ENCODE peak calls at places on chromosome 1, in ten cellular contexts. A, F, H, I, E, N, X, Z, R and M are unnamed samples.

GRCh38 chr1:168469690-168470089 is 74.1 kb downstream of the XCL2 start:
- DNase-seq in A (peak), F (peak), H (peak), I (no peak), E (peak), N (peak), X (no peak), Z (no peak), R (peak), M (no peak)

GRCh38 chr1:32351859-32352745 is 10.2 kb downstream of the FAM229A start:
- DNase-seq in A (peak), F (peak), H (peak), I (peak), E (peak), N (no peak), X (no peak), Z (peak), R (no peak), M (no peak)

GRCh38 chr1:179879797-179880196 is 2.2 kb upstream of the TOR1AIP2 start:
- DNase-seq in A (no peak), F (no peak), H (no peak), I (no peak), E (no peak), N (no peak), X (no peak), Z (no peak), R (no peak), M (no peak)

GRCh38 chr1:152426731-152427130 is 12.7 kb upstream of the CRNN start:
- DNase-seq in A (no peak), F (no peak), H (no peak), I (no peak), E (no peak), N (no peak), X (no peak), Z (no peak), R (no peak), M (no peak)

GRCh38 chr1:18554597-18554996 is 73.9 kb downstream of the KLHDC7A start:
- DNase-seq in A (no peak), F (no peak), H (no peak), I (no peak), E (no peak), N (no peak), X (no peak), Z (no peak), R (no peak), M (no peak)

GRCh38 chr1:240658312-240658975 is 46.5 kb upstream of the GREM2 start:
- DNase-seq in A (no peak), F (no peak), H (no peak), I (no peak), E (no peak), N (no peak), X (no peak), Z (no peak), R (no peak), M (no peak)

GRCh38 chr1:246139745-246140182 is 367.3 kb downstream of the SMYD3 start:
- DNase-seq in A (no peak), F (no peak), H (no peak), I (no peak), E (no peak), N (peak), X (no peak), Z (peak), R (no peak), M (peak)

GRCh38 chr1:220045356-220046051 is 801 bp downstream of the EPRS1 start:
- DNase-seq in A (no peak), F (peak), H (no peak), I (no peak), E (no peak), N (no peak), X (no peak), Z (peak), R (no peak), M (no peak)

GRCh38 chr1:168135982-168136708 is 585 bp downstream of the GPR161 start:
- DNase-seq in A (no peak), F (peak), H (no peak), I (peak), E (peak), N (no peak), X (no peak), Z (peak), R (no peak), M (no peak)

GRCh38 chr1:33640114-33640660 is 167.7 kb downstream of the ZSCAN20 start:
- DNase-seq in A (no peak), F (no peak), H (no peak), I (no peak), E (no peak), N (no peak), X (no peak), Z (no peak), R (no peak), M (no peak)

GRCh38 chr1:93958351-93959101 is 49.3 kb upstream of the GCLM start:
- DNase-seq in A (no peak), F (no peak), H (no peak), I (no peak), E (no peak), N (no peak), X (no peak), Z (no peak), R (no peak), M (no peak)

GRCh38 chr1:156608981-156609380 is 7.7 kb upstream of the GPATCH4 start:
- DNase-seq in A (no peak), F (peak), H (no peak), I (peak), E (no peak), N (no peak), X (no peak), Z (peak), R (no peak), M (no peak)

GRCh38 chr1:99869304-99869703 is 19.1 kb downstream of the AGL start:
- DNase-seq in A (no peak), F (no peak), H (no peak), I (no peak), E (no peak), N (no peak), X (no peak), Z (no peak), R (no peak), M (no peak)

GRCh38 chr1:41612953-41613352 is 128.5 kb upstream of the EDN2 start:
- DNase-seq in A (no peak), F (no peak), H (no peak), I (no peak), E (no peak), N (no peak), X (no peak), Z (no peak), R (no peak), M (no peak)

GRCh38 chr1:215081566-215082531 is 688 bp upstream of the KCNK2 start:
- DNase-seq in A (no peak), F (peak), H (no peak), I (no peak), E (no peak), N (no peak), X (peak), Z (no peak), R (no peak), M (no peak)

GRCh38 chr1:232547938-232548484 is 81.9 kb downstream of the SIPA1L2 start:
- DNase-seq in A (no peak), F (no peak), H (no peak), I (no peak), E (no peak), N (no peak), X (no peak), Z (no peak), R (no peak), M (no peak)

GRCh38 chr1:180309338-180309737 is 79.3 kb downstream of the LHX4 start:
- DNase-seq in A (no peak), F (peak), H (no peak), I (no peak), E (no peak), N (no peak), X (no peak), Z (peak), R (no peak), M (peak)

GRCh38 chr1:205782627-205783470 is 7.6 kb upstream of the RAB29 start:
- DNase-seq in A (no peak), F (no peak), H (no peak), I (no peak), E (no peak), N (no peak), X (no peak), Z (no peak), R (no peak), M (no peak)

GRCh38 chr1:35449334-35450008 is 107.7 kb downstream of the KIAA0319L start:
- DNase-seq in A (no peak), F (peak), H (no peak), I (no peak), E (no peak), N (peak), X (no peak), Z (no peak), R (no peak), M (peak)

GRCh38 chr1:13513063-13513884 is 529 bp downstream of the LRRC38 start:
- DNase-seq in A (no peak), F (no peak), H (no peak), I (peak), E (no peak), N (no peak), X (no peak), Z (no peak), R (no peak), M (no peak)

GRCh38 chr1:93567255-93567918 is 114.2 kb downstream of the BCAR3 start:
- DNase-seq in A (no peak), F (peak), H (peak), I (no peak), E (no peak), N (peak), X (no peak), Z (peak), R (no peak), M (no peak)

GRCh38 chr1:42886046-42886739 is 39.8 kb downstream of the ZNF691 start:
- DNase-seq in A (no peak), F (no peak), H (no peak), I (no peak), E (no peak), N (no peak), X (no peak), Z (no peak), R (no peak), M (no peak)

GRCh38 chr1:181458419-181458818 is 24.9 kb upstream of the CACNA1E start:
- DNase-seq in A (no peak), F (no peak), H (no peak), I (no peak), E (no peak), N (no peak), X (no peak), Z (no peak), R (no peak), M (no peak)

GRCh38 chr1:3717715-3718601 is 34.3 kb upstream of the CCDC27 start:
- DNase-seq in A (no peak), F (peak), H (no peak), I (peak), E (no peak), N (no peak), X (peak), Z (no peak), R (no peak), M (no peak)

GRCh38 chr1:98403981-98404380 is 257.5 kb upstream of the SNX7 start:
- DNase-seq in A (no peak), F (no peak), H (no peak), I (no peak), E (no peak), N (no peak), X (no peak), Z (no peak), R (no peak), M (no peak)

GRCh38 chr1:36728846-36729245 is 246.1 kb upstream of the CSF3R start:
- DNase-seq in A (no peak), F (no peak), H (no peak), I (no peak), E (no peak), N (no peak), X (no peak), Z (no peak), R (no peak), M (no peak)

GRCh38 chr1:190474587-190475305 is 2.9 kb downstream of the BRINP3 start:
- DNase-seq in A (no peak), F (peak), H (no peak), I (peak), E (no peak), N (no peak), X (no peak), Z (no peak), R (no peak), M (no peak)
- H3K4me3 ChIP-seq in A (peak), F (peak), H (no peak), I (peak), E (no peak), N (no peak), X (peak), Z (peak), R (no peak), M (peak)

GRCh38 chr1:183495420-183495819 is 23.1 kb downstream of the SMG7 start:
- DNase-seq in A (no peak), F (no peak), H (no peak), I (no peak), E (no peak), N (no peak), X (no peak), Z (no peak), R (no peak), M (no peak)
- H3K4me3 ChIP-seq in A (no peak), F (no peak), H (no peak), I (no peak), E (no peak), N (no peak), X (no peak), Z (no peak), R (no peak), M (no peak)

GRCh38 chr1:27418326-27418761 is 25.9 kb downstream of the GPR3 start:
- DNase-seq in A (peak), F (peak), H (peak), I (peak), E (peak), N (peak), X (no peak), Z (peak), R (peak), M (peak)
- H3K4me3 ChIP-seq in A (no peak), F (no peak), H (no peak), I (no peak), E (no peak), N (no peak), X (no peak), Z (no peak), R (no peak), M (no peak)

GRCh38 chr1:96580920-96581319 is 140.7 kb upstream of the PTBP2 start:
- DNase-seq in A (no peak), F (no peak), H (no peak), I (peak), E (no peak), N (no peak), X (no peak), Z (no peak), R (no peak), M (no peak)
- H3K4me3 ChIP-seq in A (no peak), F (no peak), H (no peak), I (no peak), E (no peak), N (no peak), X (no peak), Z (no peak), R (no peak), M (no peak)

DNA sequence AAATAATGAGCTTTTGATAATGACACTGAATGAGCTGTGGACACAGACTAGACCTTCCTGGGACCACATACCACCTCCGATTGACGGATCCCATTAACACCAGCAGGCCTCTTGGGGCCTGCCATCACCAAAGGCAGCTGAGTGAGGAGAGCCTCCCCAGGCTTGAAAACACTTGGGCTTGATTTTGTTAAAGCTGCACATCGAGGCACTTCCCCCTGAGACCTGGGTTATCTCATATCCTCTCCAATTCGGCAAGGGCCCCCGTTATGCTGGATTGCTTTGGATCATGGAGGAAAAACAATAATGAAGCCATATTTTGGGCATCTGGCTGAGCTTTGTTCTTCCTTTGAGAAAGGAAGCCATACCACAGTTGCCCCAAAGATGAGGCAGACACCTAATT is 143.0 kb downstream of the AJAP1 start:
- DNase-seq in A (no peak), F (no peak), H (no peak), I (no peak), E (no peak), N (no peak), X (no peak), Z (no peak), R (no peak), M (no peak)
- H3K4me3 ChIP-seq in A (no peak), F (no peak), H (no peak), I (no peak), E (no peak), N (no peak), X (no peak), Z (no peak), R (no peak), M (no peak)

DNA sequence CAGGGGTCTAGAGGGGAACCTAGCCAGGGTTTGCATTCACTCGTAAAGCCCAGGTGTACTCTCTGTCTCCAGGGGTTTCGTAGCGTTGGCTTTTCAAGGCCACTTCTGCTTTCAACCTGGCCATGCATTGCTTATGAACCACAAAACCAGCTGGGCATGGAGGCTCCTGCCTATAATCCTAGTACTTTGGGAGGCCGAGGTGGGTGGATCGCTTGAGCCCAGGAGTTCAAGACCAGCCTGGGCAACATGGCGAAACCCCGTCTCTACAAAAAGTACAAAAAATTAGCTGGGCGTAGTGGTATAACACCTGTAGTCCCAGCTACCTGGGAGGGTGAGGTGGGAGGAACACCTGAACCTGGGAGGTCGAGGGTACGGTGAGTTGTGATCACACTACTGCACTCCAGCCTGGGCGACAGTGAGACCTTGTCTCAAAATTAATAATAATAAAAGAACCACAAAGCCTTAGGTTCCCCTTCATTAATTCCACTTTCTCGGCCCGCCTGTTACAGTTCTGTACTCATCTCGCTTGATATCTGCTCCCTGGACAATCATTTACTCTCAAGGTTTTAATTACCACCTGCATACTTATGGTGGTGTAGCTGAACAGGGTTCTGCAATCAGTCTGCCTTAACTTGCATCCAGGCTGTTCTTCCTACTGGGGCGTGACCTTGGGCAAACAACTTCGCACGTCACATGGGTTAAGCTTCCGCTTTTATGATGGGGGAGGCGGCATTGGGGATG is 6.1 kb downstream of the SLC16A4 start:
- DNase-seq in A (no peak), F (peak), H (no peak), I (no peak), E (no peak), N (no peak), X (no peak), Z (no peak), R (no peak), M (no peak)
- H3K4me3 ChIP-seq in A (no peak), F (no peak), H (no peak), I (no peak), E (no peak), N (no peak), X (no peak), Z (no peak), R (no peak), M (no peak)

DNA sequence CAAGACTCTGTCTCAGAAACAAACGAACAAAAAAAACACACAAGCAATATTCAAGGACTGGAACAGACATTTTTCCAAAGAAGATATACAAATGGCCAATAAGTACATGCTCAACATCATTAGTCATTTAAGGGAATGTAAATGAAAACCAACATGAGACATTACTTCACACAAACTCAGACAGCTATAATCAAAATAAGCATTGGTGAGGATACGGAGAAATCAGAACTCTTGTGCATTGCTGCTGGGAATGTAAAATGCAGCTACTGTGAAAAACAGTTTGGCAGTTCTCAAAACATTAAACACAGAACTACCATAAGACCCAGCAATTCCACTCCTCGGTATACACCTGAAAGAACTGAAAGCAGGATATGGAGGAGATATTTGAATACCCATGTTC is 15.4 kb downstream of the NOL9 start:
- DNase-seq in A (no peak), F (no peak), H (no peak), I (no peak), E (no peak), N (no peak), X (no peak), Z (no peak), R (no peak), M (no peak)
- H3K4me3 ChIP-seq in A (no peak), F (no peak), H (no peak), I (no peak), E (no peak), N (no peak), X (no peak), Z (no peak), R (no peak), M (no peak)

GRCh38 chr1:65425697-65426096 is 5.2 kb downstream of the LEPR start:
- DNase-seq in A (no peak), F (no peak), H (no peak), I (no peak), E (no peak), N (no peak), X (no peak), Z (peak), R (no peak), M (peak)

GRCh38 chr1:65421341-65422174 is 1.1 kb downstream of the LEPR start:
- DNase-seq in A (peak), F (no peak), H (no peak), I (no peak), E (no peak), N (no peak), X (no peak), Z (no peak), R (no peak), M (no peak)

GRCh38 chr1:65422241-65423203 is 2.1 kb downstream of the LEPR start:
- DNase-seq in A (no peak), F (no peak), H (no peak), I (no peak), E (no peak), N (no peak), X (no peak), Z (peak), R (no peak), M (no peak)

GRCh38 chr1:65420590-65421340 is at the start of the genes LEPR and LEPROT:
- DNase-seq in A (peak), F (no peak), H (no peak), I (no peak), E (no peak), N (peak), X (no peak), Z (no peak), R (no peak), M (no peak)

GRCh38 chr1:65423884-65424655 is 3.6 kb downstream of the LEPR start:
- DNase-seq in A (no peak), F (peak), H (no peak), I (no peak), E (no peak), N (peak), X (no peak), Z (peak), R (no peak), M (peak)
- H3K4me3 ChIP-seq in A (no peak), F (no peak), H (no peak), I (no peak), E (no peak), N (no peak), X (no peak), Z (no peak), R (no peak), M (peak)